ENCODE peak calls at places on chromosomes 16 and 17, in five cellular contexts. One of them, this sample, is unnamed.

GRCh38 chr16:72639494-72639893 is 408.4 kb downstream of the ZFHX3 start:
- DNase-seq in IMR-90: no peak
- DNase-seq in AG09309: no peak
- DNase-seq in lower lobe of right lung: no peak
- DNase-seq in natural killer cell: no peak
- DNase-seq in this sample: no peak

GRCh38 chr16:27241658-27242057 is 26.9 kb downstream of the NSMCE1 start:
- DNase-seq in IMR-90: peak; percentile 29
- DNase-seq in AG09309: no peak
- DNase-seq in lower lobe of right lung: peak; percentile 19
- DNase-seq in natural killer cell: no peak
- DNase-seq in this sample: no peak

GRCh38 chr17:1056761-1057160 is 59.8 kb downstream of the TIMM22 start:
- DNase-seq in IMR-90: no peak
- DNase-seq in AG09309: no peak
- DNase-seq in lower lobe of right lung: peak; percentile 42
- DNase-seq in natural killer cell: no peak
- DNase-seq in this sample: no peak

GRCh38 chr17:81641825-81642489 is 5.0 kb downstream of the TSPAN10 start:
- DNase-seq in IMR-90: peak; percentile 77
- DNase-seq in AG09309: peak; percentile 23
- DNase-seq in lower lobe of right lung: no peak
- DNase-seq in natural killer cell: no peak
- DNase-seq in this sample: peak; percentile 81

GRCh38 chr17:55812323-55812722 is 61.5 kb downstream of the PCTP start:
- DNase-seq in IMR-90: no peak
- DNase-seq in AG09309: no peak
- DNase-seq in lower lobe of right lung: no peak
- DNase-seq in natural killer cell: no peak
- DNase-seq in this sample: no peak

GRCh38 chr16:3938843-3939624 is 58.5 kb upstream of the CREBBP start:
- DNase-seq in IMR-90: peak; percentile 89
- DNase-seq in AG09309: no peak
- DNase-seq in lower lobe of right lung: peak; percentile 68
- DNase-seq in natural killer cell: peak; percentile 68
- DNase-seq in this sample: peak; percentile 72

GRCh38 chr17:82338858-82339633 is 5.5 kb upstream of the SECTM1 start:
- DNase-seq in IMR-90: peak; percentile 71
- DNase-seq in AG09309: peak; percentile 40
- DNase-seq in lower lobe of right lung: no peak
- DNase-seq in natural killer cell: no peak
- DNase-seq in this sample: peak; percentile 70

GRCh38 chr16:86594712-86595111 is 16.4 kb downstream of the FOXL1 start:
- DNase-seq in IMR-90: no peak
- DNase-seq in AG09309: no peak
- DNase-seq in lower lobe of right lung: no peak
- DNase-seq in natural killer cell: no peak
- DNase-seq in this sample: no peak

GRCh38 chr16:86199871-86200700 is 301.1 kb downstream of the IRF8 start:
- DNase-seq in IMR-90: peak; percentile 94
- DNase-seq in AG09309: no peak
- DNase-seq in lower lobe of right lung: no peak
- DNase-seq in natural killer cell: no peak
- DNase-seq in this sample: no peak

GRCh38 chr17:13735861-13736260 is 134.1 kb upstream of the HS3ST3A1 start:
- DNase-seq in IMR-90: no peak
- DNase-seq in AG09309: no peak
- DNase-seq in lower lobe of right lung: no peak
- DNase-seq in natural killer cell: no peak
- DNase-seq in this sample: peak; percentile 33

GRCh38 chr16:4488486-4488967 is 12.3 kb downstream of the HMOX2 start:
- DNase-seq in IMR-90: peak; percentile 20
- DNase-seq in AG09309: no peak
- DNase-seq in lower lobe of right lung: no peak
- DNase-seq in natural killer cell: no peak
- DNase-seq in this sample: no peak

DNA sequence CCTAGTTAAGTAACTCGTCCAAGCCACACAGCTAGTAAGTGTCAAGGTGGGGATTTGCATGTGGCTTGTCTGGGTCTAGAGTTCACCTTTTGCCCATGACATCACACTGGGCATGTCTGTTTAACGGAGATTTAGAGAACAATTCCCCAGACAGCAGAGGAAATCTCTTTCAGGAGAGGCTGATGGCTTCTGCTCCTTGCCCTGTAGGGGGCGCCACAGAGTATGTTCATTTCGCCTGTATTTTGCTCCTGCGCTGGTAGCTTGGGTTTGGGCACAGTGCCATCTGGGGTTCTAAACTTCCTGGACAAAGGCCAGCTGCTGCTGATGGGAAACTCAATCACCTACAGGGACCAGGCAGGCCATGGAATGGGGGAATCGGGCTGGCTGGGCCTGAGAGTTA is 20.4 kb downstream of the OTOA start:
- DNase-seq in IMR-90: no peak
- DNase-seq in AG09309: no peak
- DNase-seq in lower lobe of right lung: no peak
- DNase-seq in natural killer cell: peak; percentile 20
- DNase-seq in this sample: no peak
- TF ChIP-seq CTCF in IMR-90: peak; percentile 10
- TF ChIP-seq CTCF in AG09309: peak; percentile 42
- TF ChIP-seq CTCF in lower lobe of right lung: peak; percentile 40
- TF ChIP-seq CTCF in natural killer cell: peak; percentile 64
- TF ChIP-seq CTCF in this sample: peak; percentile 73

DNA sequence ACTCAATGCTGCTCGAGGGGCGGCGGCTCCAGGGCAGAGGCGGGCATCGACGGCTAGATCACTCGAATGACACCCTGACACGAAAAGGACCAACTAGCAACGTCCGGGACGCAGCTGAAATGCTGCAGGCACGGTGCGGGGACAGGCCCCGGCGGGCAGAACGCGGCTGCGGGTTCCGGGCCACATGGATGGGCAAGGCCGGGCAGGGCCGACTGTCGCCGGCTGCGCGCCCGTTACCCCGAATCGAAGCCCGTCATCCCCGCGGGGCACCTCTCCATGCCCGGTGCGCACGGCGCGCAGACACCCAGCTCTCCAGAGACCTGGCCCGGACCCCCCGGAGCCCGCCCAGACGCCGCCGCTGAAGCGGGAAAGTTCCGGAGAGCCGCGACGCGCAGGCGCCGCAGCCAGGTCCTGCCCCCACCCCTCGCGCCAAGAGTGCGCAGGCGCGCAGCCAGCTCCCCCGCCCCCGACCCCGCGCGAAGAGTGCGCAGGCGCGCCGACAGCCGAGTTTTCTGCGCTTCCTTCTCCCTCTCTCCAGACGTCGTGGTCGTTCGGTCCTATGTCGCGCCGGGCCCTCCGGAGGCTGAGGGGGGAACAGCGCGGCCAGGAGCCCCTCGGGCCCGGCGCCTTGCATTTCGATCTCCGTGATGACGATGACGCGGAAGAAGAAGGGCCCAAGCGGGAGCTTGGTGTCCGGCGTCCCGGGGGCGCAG is at the start of gene TCF25:
- DNase-seq in IMR-90: peak; percentile 79
- DNase-seq in AG09309: peak; percentile 21
- DNase-seq in lower lobe of right lung: peak; percentile 86
- DNase-seq in natural killer cell: peak; percentile 79
- DNase-seq in this sample: peak; percentile 52
- TF ChIP-seq CTCF in IMR-90: no peak
- TF ChIP-seq CTCF in AG09309: no peak
- TF ChIP-seq CTCF in lower lobe of right lung: no peak
- TF ChIP-seq CTCF in natural killer cell: no peak
- TF ChIP-seq CTCF in this sample: peak; percentile 9

DNA sequence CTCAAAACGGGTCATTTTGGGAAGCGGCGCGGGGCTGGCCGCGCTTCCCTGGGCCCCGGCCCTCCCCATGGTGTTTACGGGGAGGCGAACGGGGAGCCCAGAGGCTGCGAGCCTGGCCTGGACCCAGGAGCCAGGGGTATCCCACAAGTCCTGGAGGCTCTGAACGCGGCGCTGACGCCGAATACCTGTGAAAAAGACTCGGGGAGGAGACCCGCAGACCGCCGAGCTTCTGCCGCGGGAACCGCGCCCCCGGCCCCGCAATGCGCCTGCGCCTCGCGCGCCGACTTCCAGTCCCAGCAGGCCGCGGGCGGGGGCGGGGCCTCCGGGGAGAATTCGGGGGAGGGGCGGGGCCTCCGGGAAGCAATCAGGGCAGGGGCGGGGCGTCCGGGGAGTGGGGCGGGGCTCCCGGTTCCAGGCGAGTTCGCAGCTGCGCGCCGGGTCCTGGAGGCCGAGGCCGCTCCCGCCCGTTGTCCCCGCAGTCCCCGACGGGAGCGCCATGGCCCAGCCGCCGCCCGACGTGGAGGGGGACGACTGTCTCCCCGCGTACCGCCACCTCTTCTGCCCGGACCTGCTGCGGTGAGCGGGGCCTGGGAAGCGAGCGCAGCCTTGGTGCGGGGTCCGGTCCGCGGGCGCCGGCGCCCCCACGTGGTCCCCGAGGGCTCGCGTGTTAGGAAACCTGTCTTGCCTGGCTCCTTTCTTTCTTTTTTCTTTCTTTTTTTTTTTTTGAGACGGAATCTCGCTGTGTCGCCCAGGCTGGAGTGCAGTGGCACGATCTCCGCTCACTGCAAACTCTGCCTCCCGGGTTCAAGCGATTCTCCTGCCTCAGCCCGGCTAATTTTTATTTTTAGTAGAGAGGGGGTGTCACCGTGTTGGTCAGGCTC is at the start of gene DECR2:
- DNase-seq in IMR-90: peak; percentile 85
- DNase-seq in AG09309: no peak
- DNase-seq in lower lobe of right lung: peak; percentile 97
- DNase-seq in natural killer cell: peak; percentile 95
- DNase-seq in this sample: peak; percentile 79
- TF ChIP-seq CTCF in IMR-90: peak; percentile 53
- TF ChIP-seq CTCF in AG09309: peak; percentile 32
- TF ChIP-seq CTCF in lower lobe of right lung: peak; percentile 60
- TF ChIP-seq CTCF in natural killer cell: peak; percentile 64
- TF ChIP-seq CTCF in this sample: peak; percentile 73

GRCh38 chr16:87671715-87672270 is 69.5 kb downstream of the JPH3 start:
- DNase-seq in IMR-90: no peak
- DNase-seq in AG09309: no peak
- DNase-seq in lower lobe of right lung: no peak
- DNase-seq in natural killer cell: no peak
- DNase-seq in this sample: no peak
- TF ChIP-seq CTCF in IMR-90: no peak
- TF ChIP-seq CTCF in AG09309: no peak
- TF ChIP-seq CTCF in lower lobe of right lung: no peak
- TF ChIP-seq CTCF in natural killer cell: no peak
- TF ChIP-seq CTCF in this sample: no peak

DNA sequence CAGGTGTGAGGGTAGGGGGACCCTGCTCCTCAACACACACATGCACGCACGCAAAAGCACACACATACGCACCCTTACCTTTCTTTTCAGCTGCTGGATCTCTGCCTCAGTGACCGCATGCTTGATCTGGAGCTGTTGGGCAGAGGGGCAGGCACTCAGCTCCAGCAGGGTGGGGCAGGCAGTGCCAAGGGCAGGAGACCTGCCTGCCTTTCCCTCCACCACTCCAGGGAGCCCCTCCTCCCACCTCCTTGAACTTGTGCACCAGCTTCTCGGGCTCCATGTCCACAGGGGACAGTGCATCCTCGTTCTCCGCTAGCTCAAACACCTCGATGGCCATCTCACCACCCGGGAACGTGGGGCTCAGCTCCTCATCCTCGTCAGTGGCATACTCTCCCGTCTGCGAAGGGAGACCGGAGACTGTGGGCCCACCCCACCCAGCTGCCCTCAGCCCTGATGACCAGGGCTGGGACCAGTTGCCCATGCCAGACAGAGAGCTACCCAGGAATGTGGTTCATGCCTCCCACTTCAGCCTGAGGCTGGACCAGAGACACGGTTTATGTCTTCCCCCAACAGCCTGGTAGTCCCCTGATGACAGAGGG is 9.3 kb upstream of the SAMD14 start:
- DNase-seq in IMR-90: no peak
- DNase-seq in AG09309: no peak
- DNase-seq in lower lobe of right lung: no peak
- DNase-seq in natural killer cell: no peak
- DNase-seq in this sample: no peak
- TF ChIP-seq CTCF in IMR-90: no peak
- TF ChIP-seq CTCF in AG09309: no peak
- TF ChIP-seq CTCF in lower lobe of right lung: no peak
- TF ChIP-seq CTCF in natural killer cell: no peak
- TF ChIP-seq CTCF in this sample: no peak

GRCh38 chr17:15213381-15214087 is 51.6 kb downstream of the PMP22 start:
- DNase-seq in IMR-90: peak; percentile 16
- DNase-seq in AG09309: peak; percentile 13
- DNase-seq in lower lobe of right lung: no peak
- DNase-seq in natural killer cell: no peak
- DNase-seq in this sample: peak; percentile 15
- TF ChIP-seq CTCF in IMR-90: peak; percentile 40
- TF ChIP-seq CTCF in AG09309: peak; percentile 55
- TF ChIP-seq CTCF in lower lobe of right lung: peak; percentile 29
- TF ChIP-seq CTCF in natural killer cell: peak; percentile 13
- TF ChIP-seq CTCF in this sample: peak; percentile 78

GRCh38 chr16:50265716-50266336 is 525 bp upstream of the ADCY7 start:
- DNase-seq in IMR-90: no peak
- DNase-seq in AG09309: no peak
- DNase-seq in lower lobe of right lung: no peak
- DNase-seq in natural killer cell: no peak
- DNase-seq in this sample: no peak

GRCh38 chr16:50266337-50267091 is at the start of gene ADCY7:
- DNase-seq in IMR-90: peak; percentile 78
- DNase-seq in AG09309: peak; percentile 38
- DNase-seq in lower lobe of right lung: peak; percentile 84
- DNase-seq in natural killer cell: peak; percentile 82
- DNase-seq in this sample: peak; percentile 85

GRCh38 chr16:50263940-50264929 is 2.1 kb upstream of the ADCY7 start:
- DNase-seq in IMR-90: peak; percentile 65
- DNase-seq in AG09309: no peak
- DNase-seq in lower lobe of right lung: no peak
- DNase-seq in natural killer cell: no peak
- DNase-seq in this sample: no peak

GRCh38 chr16:50267151-50267631 is 840 bp downstream of the ADCY7 start:
- DNase-seq in IMR-90: no peak
- DNase-seq in AG09309: no peak
- DNase-seq in lower lobe of right lung: peak; percentile 37
- DNase-seq in natural killer cell: no peak
- DNase-seq in this sample: no peak

GRCh38 chr16:50265260-50265659 is 1.1 kb upstream of the ADCY7 start:
- DNase-seq in IMR-90: peak; percentile 12
- DNase-seq in AG09309: no peak
- DNase-seq in lower lobe of right lung: no peak
- DNase-seq in natural killer cell: no peak
- DNase-seq in this sample: peak; percentile 13
- TF ChIP-seq CTCF in IMR-90: peak; percentile 31
- TF ChIP-seq CTCF in AG09309: peak; percentile 28
- TF ChIP-seq CTCF in lower lobe of right lung: no peak
- TF ChIP-seq CTCF in natural killer cell: no peak
- TF ChIP-seq CTCF in this sample: peak; percentile 56

GRCh38 chr17:78560731-78561130 is 16.5 kb downstream of the DNAH17 start:
- DNase-seq in IMR-90: no peak
- DNase-seq in AG09309: no peak
- DNase-seq in lower lobe of right lung: no peak
- DNase-seq in natural killer cell: no peak
- DNase-seq in this sample: no peak

GRCh38 chr17:78558181-78558850 is 18.9 kb downstream of the DNAH17 start:
- DNase-seq in IMR-90: no peak
- DNase-seq in AG09309: no peak
- DNase-seq in lower lobe of right lung: no peak
- DNase-seq in natural killer cell: no peak
- DNase-seq in this sample: peak; percentile 39

GRCh38 chr17:78561166-78561565 is 16.0 kb downstream of the DNAH17 start:
- DNase-seq in IMR-90: no peak
- DNase-seq in AG09309: no peak
- DNase-seq in lower lobe of right lung: no peak
- DNase-seq in natural killer cell: no peak
- DNase-seq in this sample: no peak

GRCh38 chr17:78559024-78559423 is 18.2 kb downstream of the DNAH17 start:
- DNase-seq in IMR-90: no peak
- DNase-seq in AG09309: no peak
- DNase-seq in lower lobe of right lung: no peak
- DNase-seq in natural killer cell: no peak
- DNase-seq in this sample: no peak

GRCh38 chr17:78559749-78560368 is 17.3 kb downstream of the DNAH17 start:
- DNase-seq in IMR-90: no peak
- DNase-seq in AG09309: no peak
- DNase-seq in lower lobe of right lung: peak; percentile 59
- DNase-seq in natural killer cell: no peak
- DNase-seq in this sample: no peak
- TF ChIP-seq CTCF in IMR-90: no peak
- TF ChIP-seq CTCF in AG09309: no peak
- TF ChIP-seq CTCF in lower lobe of right lung: peak; percentile 21
- TF ChIP-seq CTCF in natural killer cell: no peak
- TF ChIP-seq CTCF in this sample: no peak